ENCODE peak calls at places on chromosomes 6 and 20, in seven cellular contexts. One of them, this sample, is unnamed.

GRCh38 chr20:18166939-18167338 is 29.3 kb downstream of the KAT14 start:
- DNase-seq in dermis blood vessel endothelial cell: no peak
- DNase-seq in CD8-positive, alpha-beta T cell: no peak
- DNase-seq in WTC11: no peak
- DNase-seq in T-helper 2 cell: no peak
- DNase-seq in EL: no peak
- DNase-seq in heart left ventricle: no peak
- DNase-seq in this sample: no peak

GRCh38 chr20:46056970-46057855 is 28.2 kb downstream of the SLC12A5 start:
- DNase-seq in dermis blood vessel endothelial cell: peak; percentile 65
- DNase-seq in heart left ventricle: peak; percentile 53
- DNase-seq in CD8-positive, alpha-beta T cell: no peak
- DNase-seq in T-helper 2 cell: no peak
- DNase-seq in WTC11: peak; percentile 83
- DNase-seq in EL: peak; percentile 37
- DNase-seq in this sample: peak; percentile 68

GRCh38 chr6:85678000-85678601 is 35.4 kb upstream of the SYNCRIP start:
- DNase-seq in T-helper 2 cell: no peak
- DNase-seq in WTC11: no peak
- DNase-seq in heart left ventricle: no peak
- DNase-seq in dermis blood vessel endothelial cell: no peak
- DNase-seq in CD8-positive, alpha-beta T cell: no peak
- DNase-seq in EL: no peak
- DNase-seq in this sample: no peak

GRCh38 chr6:166005846-166006592 is 161.6 kb downstream of the TBXT start:
- DNase-seq in heart left ventricle: peak; percentile 64
- DNase-seq in WTC11: no peak
- DNase-seq in T-helper 2 cell: no peak
- DNase-seq in CD8-positive, alpha-beta T cell: no peak
- DNase-seq in dermis blood vessel endothelial cell: no peak
- DNase-seq in EL: peak; percentile 76
- DNase-seq in this sample: no peak

GRCh38 chr6:41811095-41811494 is 23.6 kb downstream of the TOMM6 start:
- DNase-seq in CD8-positive, alpha-beta T cell: no peak
- DNase-seq in heart left ventricle: no peak
- DNase-seq in T-helper 2 cell: no peak
- DNase-seq in dermis blood vessel endothelial cell: no peak
- DNase-seq in EL: no peak
- DNase-seq in WTC11: no peak
- DNase-seq in this sample: no peak

GRCh38 chr20:16801919-16802651 is 53.9 kb downstream of the OTOR start:
- DNase-seq in EL: peak; percentile 49
- DNase-seq in CD8-positive, alpha-beta T cell: peak; percentile 12
- DNase-seq in WTC11: peak; percentile 86
- DNase-seq in T-helper 2 cell: peak; percentile 38
- DNase-seq in heart left ventricle: peak; percentile 12
- DNase-seq in dermis blood vessel endothelial cell: peak; percentile 76
- DNase-seq in this sample: peak; percentile 62

GRCh38 chr20:62316331-62317166 is 13.8 kb downstream of the ADRM1 start:
- DNase-seq in T-helper 2 cell: no peak
- DNase-seq in EL: no peak
- DNase-seq in WTC11: no peak
- DNase-seq in CD8-positive, alpha-beta T cell: no peak
- DNase-seq in heart left ventricle: no peak
- DNase-seq in dermis blood vessel endothelial cell: no peak
- DNase-seq in this sample: no peak

GRCh38 chr6:97586344-97586743 is 303.3 kb upstream of the MMS22L start:
- DNase-seq in WTC11: no peak
- DNase-seq in EL: no peak
- DNase-seq in dermis blood vessel endothelial cell: no peak
- DNase-seq in CD8-positive, alpha-beta T cell: no peak
- DNase-seq in heart left ventricle: no peak
- DNase-seq in T-helper 2 cell: no peak
- DNase-seq in this sample: peak; percentile 22

GRCh38 chr6:103002282-103002681 is 1608.8 kb downstream of the GRIK2 start:
- DNase-seq in WTC11: no peak
- DNase-seq in T-helper 2 cell: no peak
- DNase-seq in dermis blood vessel endothelial cell: no peak
- DNase-seq in heart left ventricle: no peak
- DNase-seq in EL: peak; percentile 8
- DNase-seq in CD8-positive, alpha-beta T cell: no peak
- DNase-seq in this sample: no peak

GRCh38 chr20:53597521-53598120 is 4.0 kb upstream of the ZNF217 start:
- DNase-seq in T-helper 2 cell: no peak
- DNase-seq in CD8-positive, alpha-beta T cell: no peak
- DNase-seq in EL: no peak
- DNase-seq in heart left ventricle: no peak
- DNase-seq in dermis blood vessel endothelial cell: no peak
- DNase-seq in WTC11: no peak
- DNase-seq in this sample: no peak

GRCh38 chr20:58421497-58421850 is 32.4 kb downstream of the VAPB start:
- DNase-seq in heart left ventricle: no peak
- DNase-seq in T-helper 2 cell: no peak
- DNase-seq in CD8-positive, alpha-beta T cell: no peak
- DNase-seq in EL: no peak
- DNase-seq in dermis blood vessel endothelial cell: no peak
- DNase-seq in WTC11: no peak
- DNase-seq in this sample: no peak

GRCh38 chr20:5511930-5512329 is 195.2 kb upstream of the PROKR2 start:
- DNase-seq in heart left ventricle: no peak
- DNase-seq in EL: peak; percentile 28
- DNase-seq in T-helper 2 cell: no peak
- DNase-seq in dermis blood vessel endothelial cell: no peak
- DNase-seq in WTC11: no peak
- DNase-seq in CD8-positive, alpha-beta T cell: no peak
- DNase-seq in this sample: no peak

GRCh38 chr20:10508468-10509251 is 73.6 kb downstream of the SLX4IP start:
- DNase-seq in CD8-positive, alpha-beta T cell: no peak
- DNase-seq in EL: peak; percentile 61
- DNase-seq in dermis blood vessel endothelial cell: no peak
- DNase-seq in T-helper 2 cell: no peak
- DNase-seq in WTC11: no peak
- DNase-seq in heart left ventricle: no peak
- DNase-seq in this sample: peak; percentile 62

GRCh38 chr6:108782231-108783041 is 65.8 kb upstream of the ARMC2 start:
- DNase-seq in EL: peak; percentile 83
- DNase-seq in WTC11: peak; percentile 87
- DNase-seq in heart left ventricle: peak; percentile 81
- DNase-seq in CD8-positive, alpha-beta T cell: peak; percentile 55
- DNase-seq in T-helper 2 cell: peak; percentile 66
- DNase-seq in dermis blood vessel endothelial cell: peak; percentile 90
- DNase-seq in this sample: peak; percentile 90

GRCh38 chr6:144314003-144314485 is 28.9 kb downstream of the UTRN start:
- DNase-seq in heart left ventricle: peak; percentile 73
- DNase-seq in dermis blood vessel endothelial cell: peak; percentile 77
- DNase-seq in EL: no peak
- DNase-seq in CD8-positive, alpha-beta T cell: no peak
- DNase-seq in WTC11: no peak
- DNase-seq in T-helper 2 cell: no peak
- DNase-seq in this sample: no peak

GRCh38 chr6:91341473-91341872 is 754.6 kb upstream of the MAP3K7 start:
- DNase-seq in T-helper 2 cell: no peak
- DNase-seq in WTC11: no peak
- DNase-seq in dermis blood vessel endothelial cell: no peak
- DNase-seq in EL: no peak
- DNase-seq in CD8-positive, alpha-beta T cell: no peak
- DNase-seq in heart left ventricle: no peak
- DNase-seq in this sample: peak; percentile 49

GRCh38 chr6:152338335-152339125 is 298.6 kb downstream of the SYNE1 start:
- DNase-seq in WTC11: peak; percentile 52
- DNase-seq in T-helper 2 cell: peak; percentile 42
- DNase-seq in CD8-positive, alpha-beta T cell: peak; percentile 25
- DNase-seq in dermis blood vessel endothelial cell: peak; percentile 72
- DNase-seq in EL: peak; percentile 41
- DNase-seq in heart left ventricle: peak; percentile 38
- DNase-seq in this sample: peak; percentile 60

GRCh38 chr6:151317206-151317994 is 74.0 kb downstream of the ZBTB2 start:
- DNase-seq in heart left ventricle: no peak
- DNase-seq in T-helper 2 cell: no peak
- DNase-seq in dermis blood vessel endothelial cell: peak; percentile 57
- DNase-seq in WTC11: no peak
- DNase-seq in EL: peak; percentile 67
- DNase-seq in CD8-positive, alpha-beta T cell: no peak
- DNase-seq in this sample: no peak

GRCh38 chr20:57881466-57882405 is 171.9 kb upstream of the PMEPA1 start:
- DNase-seq in dermis blood vessel endothelial cell: no peak
- DNase-seq in WTC11: no peak
- DNase-seq in heart left ventricle: no peak
- DNase-seq in CD8-positive, alpha-beta T cell: no peak
- DNase-seq in EL: no peak
- DNase-seq in T-helper 2 cell: no peak
- DNase-seq in this sample: no peak

GRCh38 chr20:10538768-10539167 is 103.7 kb downstream of the SLX4IP start:
- DNase-seq in EL: no peak
- DNase-seq in CD8-positive, alpha-beta T cell: no peak
- DNase-seq in T-helper 2 cell: no peak
- DNase-seq in dermis blood vessel endothelial cell: no peak
- DNase-seq in heart left ventricle: no peak
- DNase-seq in WTC11: no peak
- DNase-seq in this sample: no peak

GRCh38 chr20:59299961-59300340 is 460 bp upstream of the EDN3 start:
- DNase-seq in WTC11: no peak
- DNase-seq in heart left ventricle: no peak
- DNase-seq in CD8-positive, alpha-beta T cell: no peak
- DNase-seq in dermis blood vessel endothelial cell: no peak
- DNase-seq in EL: no peak
- DNase-seq in T-helper 2 cell: no peak
- DNase-seq in this sample: no peak

GRCh38 chr6:68279793-68280557 is 355.1 kb upstream of the ADGRB3 start:
- DNase-seq in dermis blood vessel endothelial cell: no peak
- DNase-seq in T-helper 2 cell: no peak
- DNase-seq in EL: no peak
- DNase-seq in heart left ventricle: no peak
- DNase-seq in CD8-positive, alpha-beta T cell: no peak
- DNase-seq in WTC11: no peak
- DNase-seq in this sample: no peak

GRCh38 chr6:87172292-87172691 is 16.9 kb downstream of the ZNF292 start:
- DNase-seq in CD8-positive, alpha-beta T cell: no peak
- DNase-seq in heart left ventricle: no peak
- DNase-seq in T-helper 2 cell: no peak
- DNase-seq in WTC11: no peak
- DNase-seq in EL: no peak
- DNase-seq in dermis blood vessel endothelial cell: peak; percentile 7
- DNase-seq in this sample: no peak

GRCh38 chr20:34693414-34693813 is 10.7 kb upstream of the TP53INP2 start:
- DNase-seq in dermis blood vessel endothelial cell: no peak
- DNase-seq in WTC11: no peak
- DNase-seq in heart left ventricle: no peak
- DNase-seq in T-helper 2 cell: no peak
- DNase-seq in CD8-positive, alpha-beta T cell: no peak
- DNase-seq in EL: no peak
- DNase-seq in this sample: no peak

GRCh38 chr20:23655551-23656211 is 17.9 kb upstream of the CST3 start:
- DNase-seq in WTC11: no peak
- DNase-seq in CD8-positive, alpha-beta T cell: no peak
- DNase-seq in heart left ventricle: peak; percentile 66
- DNase-seq in dermis blood vessel endothelial cell: no peak
- DNase-seq in T-helper 2 cell: no peak
- DNase-seq in EL: no peak
- DNase-seq in this sample: no peak

GRCh38 chr20:59752101-59752586 is 147.8 kb downstream of the PHACTR3 start:
- DNase-seq in WTC11: no peak
- DNase-seq in EL: no peak
- DNase-seq in dermis blood vessel endothelial cell: no peak
- DNase-seq in heart left ventricle: peak; percentile 58
- DNase-seq in CD8-positive, alpha-beta T cell: no peak
- DNase-seq in T-helper 2 cell: no peak
- DNase-seq in this sample: no peak

GRCh38 chr20:4247898-4248858 is 232.8 kb upstream of the RNF24 start:
- DNase-seq in dermis blood vessel endothelial cell: no peak
- DNase-seq in EL: no peak
- DNase-seq in WTC11: peak; percentile 36
- DNase-seq in T-helper 2 cell: no peak
- DNase-seq in heart left ventricle: no peak
- DNase-seq in CD8-positive, alpha-beta T cell: no peak
- DNase-seq in this sample: no peak

GRCh38 chr6:1062786-1063545 is 248.9 kb upstream of the FOXQ1 start:
- DNase-seq in heart left ventricle: no peak
- DNase-seq in dermis blood vessel endothelial cell: no peak
- DNase-seq in CD8-positive, alpha-beta T cell: no peak
- DNase-seq in WTC11: peak; percentile 38
- DNase-seq in T-helper 2 cell: no peak
- DNase-seq in EL: peak; percentile 8
- DNase-seq in this sample: peak; percentile 24

GRCh38 chr20:45059022-45059728 is 41.8 kb downstream of the KCNS1 start:
- DNase-seq in T-helper 2 cell: no peak
- DNase-seq in CD8-positive, alpha-beta T cell: no peak
- DNase-seq in WTC11: no peak
- DNase-seq in dermis blood vessel endothelial cell: peak; percentile 25
- DNase-seq in heart left ventricle: no peak
- DNase-seq in EL: peak; percentile 73
- DNase-seq in this sample: no peak

GRCh38 chr6:38212579-38212978 is 393.1 kb downstream of the ZFAND3 start:
- DNase-seq in WTC11: no peak
- DNase-seq in EL: no peak
- DNase-seq in CD8-positive, alpha-beta T cell: no peak
- DNase-seq in dermis blood vessel endothelial cell: peak; percentile 78
- DNase-seq in T-helper 2 cell: no peak
- DNase-seq in heart left ventricle: peak; percentile 13
- DNase-seq in this sample: no peak

GRCh38 chr20:51995038-51995437 is 192.7 kb upstream of the SALL4 start:
- DNase-seq in dermis blood vessel endothelial cell: no peak
- DNase-seq in WTC11: no peak
- DNase-seq in EL: no peak
- DNase-seq in T-helper 2 cell: no peak
- DNase-seq in CD8-positive, alpha-beta T cell: no peak
- DNase-seq in heart left ventricle: no peak
- DNase-seq in this sample: no peak

GRCh38 chr6:20837189-20837588 is 302.9 kb downstream of the CDKAL1 start:
- DNase-seq in heart left ventricle: no peak
- DNase-seq in dermis blood vessel endothelial cell: peak; percentile 43
- DNase-seq in T-helper 2 cell: no peak
- DNase-seq in EL: no peak
- DNase-seq in CD8-positive, alpha-beta T cell: no peak
- DNase-seq in WTC11: no peak
- DNase-seq in this sample: no peak

GRCh38 chr6:130628862-130629261 is 198.3 kb upstream of the SMLR1 start:
- DNase-seq in T-helper 2 cell: no peak
- DNase-seq in heart left ventricle: no peak
- DNase-seq in EL: no peak
- DNase-seq in WTC11: no peak
- DNase-seq in dermis blood vessel endothelial cell: no peak
- DNase-seq in CD8-positive, alpha-beta T cell: no peak
- DNase-seq in this sample: no peak

GRCh38 chr20:51029963-51030930 is 7.3 kb upstream of the KCNG1 start:
- DNase-seq in CD8-positive, alpha-beta T cell: no peak
- DNase-seq in EL: no peak
- DNase-seq in T-helper 2 cell: no peak
- DNase-seq in dermis blood vessel endothelial cell: no peak
- DNase-seq in WTC11: no peak
- DNase-seq in heart left ventricle: peak; percentile 9
- DNase-seq in this sample: no peak

GRCh38 chr20:33262658-33263065 is 20.4 kb upstream of the BPIFB1 start:
- DNase-seq in heart left ventricle: no peak
- DNase-seq in T-helper 2 cell: no peak
- DNase-seq in dermis blood vessel endothelial cell: peak; percentile 68
- DNase-seq in WTC11: peak; percentile 63
- DNase-seq in CD8-positive, alpha-beta T cell: no peak
- DNase-seq in EL: peak; percentile 51
- DNase-seq in this sample: peak; percentile 68

GRCh38 chr6:109701774-109702173 is 10.7 kb downstream of the FIG4 start:
- DNase-seq in T-helper 2 cell: no peak
- DNase-seq in CD8-positive, alpha-beta T cell: no peak
- DNase-seq in WTC11: no peak
- DNase-seq in dermis blood vessel endothelial cell: no peak
- DNase-seq in heart left ventricle: no peak
- DNase-seq in EL: no peak
- DNase-seq in this sample: no peak

GRCh38 chr20:19284400-19285178 is 72.1 kb downstream of the SLC24A3 start:
- DNase-seq in dermis blood vessel endothelial cell: no peak
- DNase-seq in EL: no peak
- DNase-seq in T-helper 2 cell: no peak
- DNase-seq in WTC11: no peak
- DNase-seq in heart left ventricle: no peak
- DNase-seq in CD8-positive, alpha-beta T cell: no peak
- DNase-seq in this sample: no peak

GRCh38 chr6:102204336-102204735 is 810.8 kb downstream of the GRIK2 start:
- DNase-seq in heart left ventricle: no peak
- DNase-seq in dermis blood vessel endothelial cell: no peak
- DNase-seq in T-helper 2 cell: no peak
- DNase-seq in WTC11: no peak
- DNase-seq in EL: peak; percentile 48
- DNase-seq in CD8-positive, alpha-beta T cell: no peak
- DNase-seq in this sample: no peak